ENCODE peak calls at places on chromosome 1, in six cellular contexts. Q is GM13977; V is NCI-H1092 treated with DMSO at 0.1 percent for 48 hours; Y is GM12891; L is H4; A is activated CD4-positive, alpha-beta T cell treated with anti-CD3 and anti-CD28 coated beads for 36 hours. J is an unnamed sample.
A peak's percentile ranks its signal among the peaks of the same experiment; 100 is the strongest.

GRCh38 chr1:220321758-220322157 is 49.5 kb upstream of the RAB3GAP2 start:
- DNase-seq in Q (no peak), V (no peak), Y (no peak), L (no peak), A (no peak), J (no peak)

GRCh38 chr1:9292361-9293240 is at the start of gene SPSB1:
- DNase-seq in Q (peak; percentile 86), V (peak; percentile 38), Y (no peak), L (peak; percentile 45), A (peak; percentile 84), J (peak; percentile 76)

GRCh38 chr1:179926494-179927205 is 28.0 kb upstream of the CEP350 start:
- DNase-seq in Q (no peak), V (no peak), Y (no peak), L (no peak), A (no peak), J (no peak)

GRCh38 chr1:27303509-27303908 is 18.5 kb upstream of the TMEM222 start:
- DNase-seq in Q (no peak), V (no peak), Y (no peak), L (no peak), A (no peak), J (no peak)

GRCh38 chr1:77831976-77832695 is 52.7 kb downstream of the MIGA1 start:
- DNase-seq in Q (no peak), V (no peak), Y (no peak), L (no peak), A (no peak), J (peak; percentile 13)

GRCh38 chr1:125064481-125064880 is 3879.7 kb downstream of the SRGAP2C start:
- DNase-seq in Q (no peak), V (no peak), Y (no peak), L (no peak), A (no peak), J (no peak)

GRCh38 chr1:116246174-116246573 is 126.9 kb upstream of the ATP1A1 start:
- DNase-seq in Q (no peak), V (no peak), Y (no peak), L (no peak), A (no peak), J (no peak)

GRCh38 chr1:101198842-101199636 is 37.8 kb upstream of the S1PR1 start:
- DNase-seq in Q (peak; percentile 64), V (no peak), Y (no peak), L (no peak), A (peak; percentile 79), J (no peak)

GRCh38 chr1:61641578-61642336 is 83.2 kb downstream of the TM2D1 start:
- DNase-seq in Q (peak; percentile 69), V (peak; percentile 18), Y (peak; percentile 40), L (peak; percentile 23), A (peak; percentile 83), J (peak; percentile 33)

GRCh38 chr1:156540955-156541354 is 31.4 kb downstream of the IQGAP3 start:
- DNase-seq in Q (no peak), V (no peak), Y (no peak), L (no peak), A (no peak), J (no peak)

GRCh38 chr1:29254346-29254745 is 18.0 kb downstream of the PTPRU start:
- DNase-seq in Q (no peak), V (no peak), Y (no peak), L (no peak), A (no peak), J (no peak)

GRCh38 chr1:208595236-208595635 is 351.1 kb upstream of the PLXNA2 start:
- DNase-seq in Q (no peak), V (no peak), Y (no peak), L (no peak), A (no peak), J (no peak)

GRCh38 chr1:91026777-91027176 is 4.9 kb upstream of the ZNF644 start:
- DNase-seq in Q (no peak), V (no peak), Y (no peak), L (no peak), A (no peak), J (no peak)

GRCh38 chr1:74467786-74468377 is 44.5 kb downstream of the LRRC53 start:
- DNase-seq in Q (no peak), V (peak; percentile 39), Y (no peak), L (peak; percentile 20), A (no peak), J (no peak)

GRCh38 chr1:83822206-83822605 is 176.7 kb downstream of the TTLL7 start:
- DNase-seq in Q (no peak), V (no peak), Y (no peak), L (no peak), A (no peak), J (no peak)

GRCh38 chr1:35559317-35559944 is 1.8 kb downstream of the NCDN start:
- DNase-seq in Q (peak; percentile 11), V (no peak), Y (no peak), L (no peak), A (no peak), J (no peak)

GRCh38 chr1:217919683-217920502 is 288.7 kb downstream of the SPATA17 start:
- DNase-seq in Q (no peak), V (peak; percentile 10), Y (no peak), L (no peak), A (no peak), J (no peak)

GRCh38 chr1:143698016-143698415 is 273.8 kb downstream of the FAM72C start:
- DNase-seq in Q (no peak), V (no peak), Y (no peak), L (peak; percentile 18), A (peak; percentile 64), J (no peak)

GRCh38 chr1:9705337-9706098 is 54.0 kb downstream of the PIK3CD start:
- DNase-seq in Q (no peak), V (no peak), Y (no peak), L (no peak), A (no peak), J (no peak)

GRCh38 chr1:113605099-113605498 is 154.2 kb downstream of the PHTF1 start:
- DNase-seq in Q (no peak), V (no peak), Y (no peak), L (no peak), A (no peak), J (no peak)

GRCh38 chr1:162704673-162705424 is 72.6 kb downstream of the DDR2 start:
- DNase-seq in Q (no peak), V (no peak), Y (no peak), L (no peak), A (no peak), J (no peak)

GRCh38 chr1:22845536-22845935 is 127.1 kb downstream of the LACTBL1 start:
- DNase-seq in Q (no peak), V (peak; percentile 29), Y (no peak), L (no peak), A (no peak), J (no peak)

GRCh38 chr1:29325675-29326074 is 89.4 kb downstream of the PTPRU start:
- DNase-seq in Q (no peak), V (no peak), Y (no peak), L (no peak), A (no peak), J (no peak)

GRCh38 chr1:2256430-2257244 is 28.5 kb downstream of the SKI start:
- DNase-seq in Q (no peak), V (no peak), Y (no peak), L (no peak), A (peak; percentile 29), J (no peak)

GRCh38 chr1:66623812-66624211 is 89.9 kb downstream of the SGIP1 start:
- DNase-seq in Q (no peak), V (no peak), Y (no peak), L (peak; percentile 33), A (no peak), J (no peak)

GRCh38 chr1:212218911-212219310 is 66.3 kb upstream of the PPP2R5A start:
- DNase-seq in Q (peak; percentile 70), V (no peak), Y (peak; percentile 49), L (peak; percentile 49), A (peak; percentile 36), J (no peak)

GRCh38 chr1:66304128-66304527 is 229.8 kb upstream of the SGIP1 start:
- DNase-seq in Q (no peak), V (no peak), Y (no peak), L (no peak), A (no peak), J (no peak)

GRCh38 chr1:47996060-47996405 is 1.2 kb downstream of the TRABD2B start:
- DNase-seq in Q (no peak), V (no peak), Y (no peak), L (no peak), A (no peak), J (no peak)

GRCh38 chr1:6348511-6349191 is 44.9 kb downstream of the ACOT7 start:
- DNase-seq in Q (no peak), V (no peak), Y (no peak), L (peak; percentile 59), A (peak; percentile 67), J (no peak)

GRCh38 chr1:161484613-161485012 is 20.6 kb upstream of the FCGR2A start:
- DNase-seq in Q (peak; percentile 43), V (no peak), Y (no peak), L (no peak), A (no peak), J (peak; percentile 48)

GRCh38 chr1:2330511-2331199 is 60.7 kb downstream of the MORN1 start:
- DNase-seq in Q (no peak), V (no peak), Y (no peak), L (no peak), A (no peak), J (no peak)

GRCh38 chr1:97849350-97850339 is 71.2 kb downstream of the DPYD start:
- DNase-seq in Q (no peak), V (no peak), Y (no peak), L (peak; percentile 54), A (no peak), J (peak; percentile 48)

GRCh38 chr1:153842006-153842471 is 66.8 kb downstream of the SLC27A3 start:
- DNase-seq in Q (peak; percentile 42), V (peak; percentile 34), Y (no peak), L (no peak), A (no peak), J (no peak)